ENCODE peak calls at places on chromosomes 12 and 14, in ten cellular contexts. One of them, this sample, is unnamed.
A peak's percentile ranks its signal among the peaks of the same experiment; 100 is the strongest.

GRCh38 chr12:89450922-89451321 is 73.7 kb downstream of the GALNT4 start:
- DNase-seq in HCT116: no peak
- DNase-seq in endothelial cell of umbilical vein: peak; percentile 78
- DNase-seq in A549: no peak
- DNase-seq in fibroblast of lung: peak; percentile 87
- DNase-seq in neural progenitor cell: peak; percentile 44
- DNase-seq in K562: no peak
- DNase-seq in hepatocyte: no peak
- DNase-seq in DND-41: no peak
- DNase-seq in IMR-90: peak; percentile 76
- DNase-seq in this sample: peak; percentile 32

GRCh38 chr14:36604757-36605505 is 22.5 kb upstream of the NKX2-8 start:
- DNase-seq in HCT116: peak; percentile 76
- DNase-seq in endothelial cell of umbilical vein: peak; percentile 70
- DNase-seq in A549: peak; percentile 80
- DNase-seq in fibroblast of lung: peak; percentile 57
- DNase-seq in neural progenitor cell: peak; percentile 83
- DNase-seq in K562: peak; percentile 41
- DNase-seq in hepatocyte: peak; percentile 83
- DNase-seq in DND-41: peak; percentile 61
- DNase-seq in IMR-90: peak; percentile 66
- DNase-seq in this sample: peak; percentile 90

GRCh38 chr12:2510066-2510465 is 284.7 kb upstream of the FKBP4 start:
- DNase-seq in HCT116: no peak
- DNase-seq in endothelial cell of umbilical vein: no peak
- DNase-seq in A549: no peak
- DNase-seq in fibroblast of lung: no peak
- DNase-seq in neural progenitor cell: no peak
- DNase-seq in K562: no peak
- DNase-seq in hepatocyte: no peak
- DNase-seq in DND-41: no peak
- DNase-seq in IMR-90: no peak
- DNase-seq in this sample: no peak

GRCh38 chr12:110743571-110744093 is 941 bp upstream of the PPP1CC start:
- DNase-seq in HCT116: no peak
- DNase-seq in endothelial cell of umbilical vein: no peak
- DNase-seq in A549: peak; percentile 48
- DNase-seq in fibroblast of lung: peak; percentile 24
- DNase-seq in neural progenitor cell: peak; percentile 38
- DNase-seq in K562: no peak
- DNase-seq in hepatocyte: peak; percentile 65
- DNase-seq in DND-41: no peak
- DNase-seq in IMR-90: no peak
- DNase-seq in this sample: peak; percentile 56

GRCh38 chr12:120663741-120664140 is 23.2 kb upstream of the MLEC start:
- DNase-seq in HCT116: no peak
- DNase-seq in endothelial cell of umbilical vein: no peak
- DNase-seq in A549: no peak
- DNase-seq in fibroblast of lung: no peak
- DNase-seq in neural progenitor cell: no peak
- DNase-seq in K562: no peak
- DNase-seq in hepatocyte: no peak
- DNase-seq in DND-41: no peak
- DNase-seq in IMR-90: no peak
- DNase-seq in this sample: no peak

GRCh38 chr14:93683241-93683640 is 105.0 kb downstream of the PRIMA1 start:
- DNase-seq in HCT116: peak; percentile 48
- DNase-seq in endothelial cell of umbilical vein: no peak
- DNase-seq in A549: peak; percentile 49
- DNase-seq in fibroblast of lung: no peak
- DNase-seq in neural progenitor cell: peak; percentile 45
- DNase-seq in K562: peak; percentile 51
- DNase-seq in hepatocyte: no peak
- DNase-seq in DND-41: peak; percentile 15
- DNase-seq in IMR-90: no peak
- DNase-seq in this sample: no peak

GRCh38 chr12:120539303-120539702 is 5.1 kb downstream of the RNF10 start:
- DNase-seq in HCT116: no peak
- DNase-seq in endothelial cell of umbilical vein: peak; percentile 44
- DNase-seq in A549: peak; percentile 23
- DNase-seq in fibroblast of lung: peak; percentile 51
- DNase-seq in neural progenitor cell: no peak
- DNase-seq in K562: no peak
- DNase-seq in hepatocyte: no peak
- DNase-seq in DND-41: no peak
- DNase-seq in IMR-90: peak; percentile 55
- DNase-seq in this sample: peak; percentile 68

GRCh38 chr14:35046048-35046750 is at the start of gene FAM177A1:
- DNase-seq in HCT116: peak; percentile 92
- DNase-seq in endothelial cell of umbilical vein: peak; percentile 98
- DNase-seq in A549: peak; percentile 98
- DNase-seq in fibroblast of lung: peak; percentile 97
- DNase-seq in neural progenitor cell: peak; percentile 98
- DNase-seq in K562: peak; percentile 92
- DNase-seq in hepatocyte: peak; percentile 99
- DNase-seq in DND-41: peak; percentile 95
- DNase-seq in IMR-90: peak; percentile 94
- DNase-seq in this sample: peak; percentile 96

DNA sequence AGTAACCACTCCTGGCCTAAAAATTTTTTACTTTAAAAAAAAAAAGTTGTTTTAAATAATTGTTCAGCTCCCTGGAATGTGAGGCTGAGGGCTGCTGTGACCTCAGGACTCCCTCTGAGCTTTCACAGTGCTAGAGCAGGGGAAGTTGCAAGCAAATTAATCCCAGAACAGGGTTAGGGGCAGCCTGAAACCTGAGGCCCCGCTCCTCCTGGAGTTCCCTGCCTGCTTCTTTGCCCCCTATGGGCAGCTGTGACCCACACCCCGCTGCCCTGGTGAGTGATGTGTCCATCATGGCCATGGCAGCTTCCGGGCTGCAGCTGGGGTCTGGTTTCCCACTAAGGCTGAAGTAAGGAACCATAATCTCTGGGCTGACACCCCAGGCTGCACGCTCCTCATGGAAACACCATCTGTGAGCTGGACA is 9.5 kb downstream of the RITA1 start:
- DNase-seq in HCT116: no peak
- DNase-seq in endothelial cell of umbilical vein: no peak
- DNase-seq in A549: no peak
- DNase-seq in fibroblast of lung: peak; percentile 85
- DNase-seq in neural progenitor cell: peak; percentile 39
- DNase-seq in K562: no peak
- DNase-seq in hepatocyte: no peak
- DNase-seq in DND-41: no peak
- DNase-seq in IMR-90: peak; percentile 73
- DNase-seq in this sample: no peak
- H3K4me1 ChIP-seq in HCT116: peaks cover 62% of the 10 kb centered on the region
- H3K4me1 ChIP-seq in endothelial cell of umbilical vein: peaks cover 23% of the 10 kb centered on the region
- H3K4me1 ChIP-seq in A549: peaks cover 36% of the 10 kb centered on the region
- H3K4me1 ChIP-seq in fibroblast of lung: peaks cover 13% of the 10 kb centered on the region
- H3K4me1 ChIP-seq in neural progenitor cell: peaks cover 9% of the 10 kb centered on the region
- H3K4me1 ChIP-seq in K562: peaks cover 10% of the 10 kb centered on the region
- H3K4me1 ChIP-seq in hepatocyte: no peaks in the 10 kb centered on the region
- H3K4me1 ChIP-seq in DND-41: no peaks in the 10 kb centered on the region
- H3K4me1 ChIP-seq in IMR-90: peaks cover 9% of the 10 kb centered on the region
- H3K4me1 ChIP-seq in this sample: peaks cover 14% of the 10 kb centered on the region

GRCh38 chr12:1488908-1489381 is 105.4 kb downstream of the FBXL14 start:
- DNase-seq in HCT116: no peak
- DNase-seq in endothelial cell of umbilical vein: no peak
- DNase-seq in A549: no peak
- DNase-seq in fibroblast of lung: peak; percentile 64
- DNase-seq in neural progenitor cell: peak; percentile 67
- DNase-seq in K562: no peak
- DNase-seq in hepatocyte: peak; percentile 37
- DNase-seq in DND-41: peak; percentile 71
- DNase-seq in IMR-90: peak; percentile 40
- DNase-seq in this sample: no peak
- H3K4me2 ChIP-seq in HCT116: no peak overlapping the region
- H3K4me2 ChIP-seq in endothelial cell of umbilical vein: no peak overlapping the region
- H3K4me2 ChIP-seq in A549: no peak overlapping the region
- H3K4me2 ChIP-seq in fibroblast of lung: no peak overlapping the region
- H3K4me2 ChIP-seq in neural progenitor cell: peak overlapping the region; percentile 1
- H3K4me2 ChIP-seq in K562: no peak overlapping the region
- H3K4me2 ChIP-seq in hepatocyte: no peak overlapping the region
- H3K4me2 ChIP-seq in DND-41: peak overlapping the region; percentile 6
- H3K4me2 ChIP-seq in IMR-90: no peak overlapping the region
- H3K4me2 ChIP-seq in this sample: no peak overlapping the region

GRCh38 chr14:54697806-54698205 is 130.9 kb downstream of the SAMD4A start:
- DNase-seq in HCT116: no peak
- DNase-seq in endothelial cell of umbilical vein: no peak
- DNase-seq in A549: no peak
- DNase-seq in fibroblast of lung: no peak
- DNase-seq in neural progenitor cell: no peak
- DNase-seq in K562: no peak
- DNase-seq in hepatocyte: no peak
- DNase-seq in DND-41: no peak
- DNase-seq in IMR-90: no peak
- DNase-seq in this sample: peak; percentile 83
- H3K4me1 ChIP-seq in HCT116: peaks cover 18% of the 10 kb centered on the region
- H3K4me1 ChIP-seq in endothelial cell of umbilical vein: peaks cover 15% of the 10 kb centered on the region
- H3K4me1 ChIP-seq in A549: peaks cover 10% of the 10 kb centered on the region
- H3K4me1 ChIP-seq in fibroblast of lung: no peaks in the 10 kb centered on the region
- H3K4me1 ChIP-seq in neural progenitor cell: peaks cover 7% of the 10 kb centered on the region
- H3K4me1 ChIP-seq in K562: peaks cover 5% of the 10 kb centered on the region
- H3K4me1 ChIP-seq in hepatocyte: peaks cover 13% of the 10 kb centered on the region
- H3K4me1 ChIP-seq in DND-41: no peaks in the 10 kb centered on the region
- H3K4me1 ChIP-seq in IMR-90: peaks cover 12% of the 10 kb centered on the region
- H3K4me1 ChIP-seq in this sample: peaks cover 15% of the 10 kb centered on the region

GRCh38 chr12:118689793-118690192 is 291.5 kb upstream of the SRRM4 start:
- DNase-seq in HCT116: no peak
- DNase-seq in endothelial cell of umbilical vein: no peak
- DNase-seq in A549: no peak
- DNase-seq in fibroblast of lung: no peak
- DNase-seq in neural progenitor cell: peak; percentile 16
- DNase-seq in K562: no peak
- DNase-seq in hepatocyte: no peak
- DNase-seq in DND-41: no peak
- DNase-seq in IMR-90: no peak
- DNase-seq in this sample: no peak

DNA sequence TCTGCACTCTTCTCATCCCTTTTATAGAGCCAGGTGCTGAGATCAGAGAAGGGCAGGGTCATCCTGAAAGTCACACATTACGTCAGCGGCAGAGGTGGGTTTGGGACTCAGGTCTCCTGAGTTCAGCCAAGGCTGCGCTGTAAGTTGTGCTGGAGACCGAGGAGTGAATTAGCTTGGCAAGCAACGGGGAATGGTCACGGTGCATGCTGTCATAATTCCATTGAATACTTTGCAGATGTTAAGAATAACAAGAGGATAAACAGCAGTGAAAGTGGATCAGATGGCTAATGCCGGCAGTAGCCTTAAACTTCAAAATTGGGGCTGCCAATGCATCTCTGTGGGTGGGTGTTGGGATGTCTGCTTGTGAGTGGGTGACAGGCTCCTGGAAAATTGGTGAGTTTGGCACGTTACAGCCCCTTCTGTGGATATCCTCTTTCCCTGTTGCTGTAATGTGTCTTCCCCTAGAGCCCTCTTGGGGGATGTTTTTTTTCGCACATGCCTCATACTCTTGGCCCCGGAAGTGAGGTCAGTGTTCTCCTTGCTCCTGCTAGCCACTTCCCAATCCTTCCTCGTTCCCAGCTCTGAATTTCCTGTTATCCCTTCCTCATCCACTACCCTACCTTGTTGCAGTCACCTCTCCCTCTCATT is 287.1 kb upstream of the SRRM4 start:
- DNase-seq in HCT116: no peak
- DNase-seq in endothelial cell of umbilical vein: no peak
- DNase-seq in A549: no peak
- DNase-seq in fibroblast of lung: no peak
- DNase-seq in neural progenitor cell: no peak
- DNase-seq in K562: no peak
- DNase-seq in hepatocyte: no peak
- DNase-seq in DND-41: no peak
- DNase-seq in IMR-90: no peak
- DNase-seq in this sample: no peak
- H3K4me2 ChIP-seq in HCT116: no peak overlapping the region
- H3K4me2 ChIP-seq in endothelial cell of umbilical vein: no peak overlapping the region
- H3K4me2 ChIP-seq in A549: no peak overlapping the region
- H3K4me2 ChIP-seq in fibroblast of lung: no peak overlapping the region
- H3K4me2 ChIP-seq in neural progenitor cell: no peak overlapping the region
- H3K4me2 ChIP-seq in K562: no peak overlapping the region
- H3K4me2 ChIP-seq in hepatocyte: no peak overlapping the region
- H3K4me2 ChIP-seq in DND-41: no peak overlapping the region
- H3K4me2 ChIP-seq in IMR-90: no peak overlapping the region
- H3K4me2 ChIP-seq in this sample: no peak overlapping the region

GRCh38 chr12:105224399-105224798 is 11.6 kb downstream of the APPL2 start:
- DNase-seq in HCT116: no peak
- DNase-seq in endothelial cell of umbilical vein: no peak
- DNase-seq in A549: no peak
- DNase-seq in fibroblast of lung: no peak
- DNase-seq in neural progenitor cell: no peak
- DNase-seq in K562: no peak
- DNase-seq in hepatocyte: no peak
- DNase-seq in DND-41: no peak
- DNase-seq in IMR-90: no peak
- DNase-seq in this sample: no peak
- H3K4me1 ChIP-seq in HCT116: no peaks in the 10 kb centered on the region
- H3K4me1 ChIP-seq in endothelial cell of umbilical vein: peaks cover 31% of the 10 kb centered on the region
- H3K4me1 ChIP-seq in A549: no peaks in the 10 kb centered on the region
- H3K4me1 ChIP-seq in fibroblast of lung: peaks cover 20% of the 10 kb centered on the region
- H3K4me1 ChIP-seq in neural progenitor cell: no peaks in the 10 kb centered on the region
- H3K4me1 ChIP-seq in K562: peaks cover 5% of the 10 kb centered on the region
- H3K4me1 ChIP-seq in hepatocyte: peaks cover 48% of the 10 kb centered on the region
- H3K4me1 ChIP-seq in DND-41: no peaks in the 10 kb centered on the region
- H3K4me1 ChIP-seq in IMR-90: peaks cover 16% of the 10 kb centered on the region
- H3K4me1 ChIP-seq in this sample: peaks cover 45% of the 10 kb centered on the region

DNA sequence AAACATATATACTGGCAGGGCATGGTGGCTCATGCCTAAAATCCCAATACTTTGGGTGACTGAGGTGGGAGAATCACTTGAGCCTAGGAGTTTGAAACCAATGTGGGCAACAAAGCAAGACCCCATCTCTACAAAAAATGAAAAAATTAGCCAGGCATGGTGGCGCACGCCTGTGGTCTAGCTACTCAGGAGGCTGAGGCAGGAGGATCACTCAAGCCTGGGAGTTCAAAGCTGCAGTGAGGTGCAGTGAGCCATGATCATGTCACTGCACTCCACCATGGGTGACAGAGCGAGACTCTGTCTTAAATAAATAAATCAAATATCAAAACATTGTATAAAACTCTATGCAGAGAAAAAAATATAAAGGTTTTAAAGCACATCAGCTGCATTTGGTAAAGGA is 5.2 kb downstream of the FMNL3 start:
- DNase-seq in HCT116: no peak
- DNase-seq in endothelial cell of umbilical vein: no peak
- DNase-seq in A549: no peak
- DNase-seq in fibroblast of lung: no peak
- DNase-seq in neural progenitor cell: no peak
- DNase-seq in K562: no peak
- DNase-seq in hepatocyte: no peak
- DNase-seq in DND-41: peak; percentile 25
- DNase-seq in IMR-90: no peak
- DNase-seq in this sample: no peak
- H3K4me2 ChIP-seq in HCT116: no peak overlapping the region
- H3K4me2 ChIP-seq in endothelial cell of umbilical vein: no peak overlapping the region
- H3K4me2 ChIP-seq in A549: no peak overlapping the region
- H3K4me2 ChIP-seq in fibroblast of lung: no peak overlapping the region
- H3K4me2 ChIP-seq in neural progenitor cell: no peak overlapping the region
- H3K4me2 ChIP-seq in K562: no peak overlapping the region
- H3K4me2 ChIP-seq in hepatocyte: no peak overlapping the region
- H3K4me2 ChIP-seq in DND-41: no peak overlapping the region
- H3K4me2 ChIP-seq in IMR-90: no peak overlapping the region
- H3K4me2 ChIP-seq in this sample: no peak overlapping the region